ENCODE peak calls at places on chromosomes 5 and 9, in four cellular contexts. P is frontal cortex, R is CMK, Z is NCI-H1092. L is an unnamed sample.

GRCh38 chr9:41229408-41230401 is 40.6 kb upstream of the ZNG1F start:
- DNase-seq in R (no peak), Z (no peak), P (no peak), L (no peak)

GRCh38 chr5:72908666-72909065 is 47.2 kb upstream of the FCHO2 start:
- DNase-seq in P (no peak), Z (no peak), R (no peak), L (no peak)

GRCh38 chr9:134225186-134225585 is 60.8 kb upstream of the RNU6ATAC start:
- DNase-seq in P (no peak), Z (no peak), R (no peak), L (no peak)

GRCh38 chr5:56116599-56117131 is 116.5 kb downstream of the ANKRD55 start:
- DNase-seq in P (no peak), Z (no peak), R (peak), L (no peak)

GRCh38 chr5:132238901-132239500 is 11.3 kb upstream of the P4HA2 start:
- DNase-seq in P (no peak), R (no peak), Z (no peak), L (no peak)

GRCh38 chr9:5375091-5375490 is 35.4 kb upstream of the RLN1 start:
- DNase-seq in Z (no peak), P (no peak), R (no peak), L (no peak)

GRCh38 chr5:139746691-139747582 is 48.7 kb upstream of the PSD2 start:
- DNase-seq in R (no peak), P (no peak), Z (no peak), L (peak)

GRCh38 chr5:59829389-59829788 is 64.1 kb downstream of the PDE4D start:
- DNase-seq in Z (no peak), P (no peak), R (no peak), L (no peak)

L was measured in NCI-H1694 treated with DMSO at 0.1 percent for 48 hours.